ENCODE peak calls at places on chromosomes 16 and 17, in ten cellular contexts. One of them, this sample, is unnamed. For H3K4me1, the result is how much of the 10 kb centered on the place peaks cover.

GRCh38 chr16:8808613-8809353 is 11.1 kb downstream of the PMM2 start:
- DNase-seq in endothelial cell of umbilical vein: no peak
- DNase-seq in left ventricle myocardium inferior: no peak
- DNase-seq in NT2/D1: no peak
- DNase-seq in neuronal stem cell: no peak
- DNase-seq in mucosa of descending colon: no peak
- DNase-seq in tibial nerve: no peak
- DNase-seq in psoas muscle: peak
- DNase-seq in ascending aorta: no peak
- DNase-seq in left lung: no peak
- DNase-seq in this sample: no peak

GRCh38 chr17:32746698-32747097 is 130.2 kb downstream of the MYO1D start:
- DNase-seq in endothelial cell of umbilical vein: no peak
- DNase-seq in left ventricle myocardium inferior: no peak
- DNase-seq in NT2/D1: no peak
- DNase-seq in neuronal stem cell: no peak
- DNase-seq in mucosa of descending colon: no peak
- DNase-seq in tibial nerve: no peak
- DNase-seq in psoas muscle: no peak
- DNase-seq in ascending aorta: no peak
- DNase-seq in left lung: no peak
- DNase-seq in this sample: no peak

GRCh38 chr17:18381158-18381952 is 3.8 kb downstream of the EVPLL start:
- DNase-seq in endothelial cell of umbilical vein: no peak
- DNase-seq in left ventricle myocardium inferior: no peak
- DNase-seq in NT2/D1: no peak
- DNase-seq in neuronal stem cell: no peak
- DNase-seq in mucosa of descending colon: no peak
- DNase-seq in tibial nerve: no peak
- DNase-seq in psoas muscle: peak
- DNase-seq in ascending aorta: no peak
- DNase-seq in left lung: no peak
- DNase-seq in this sample: no peak

GRCh38 chr16:4029816-4030215 is 86.4 kb downstream of the ADCY9 start:
- DNase-seq in endothelial cell of umbilical vein: no peak
- DNase-seq in left ventricle myocardium inferior: no peak
- DNase-seq in NT2/D1: no peak
- DNase-seq in neuronal stem cell: no peak
- DNase-seq in mucosa of descending colon: no peak
- DNase-seq in tibial nerve: no peak
- DNase-seq in psoas muscle: no peak
- DNase-seq in ascending aorta: no peak
- DNase-seq in left lung: no peak
- DNase-seq in this sample: no peak

GRCh38 chr16:3696425-3697218 is 20.7 kb downstream of the TRAP1 start:
- DNase-seq in endothelial cell of umbilical vein: no peak
- DNase-seq in left ventricle myocardium inferior: no peak
- DNase-seq in NT2/D1: no peak
- DNase-seq in neuronal stem cell: no peak
- DNase-seq in mucosa of descending colon: no peak
- DNase-seq in tibial nerve: no peak
- DNase-seq in psoas muscle: peak
- DNase-seq in ascending aorta: no peak
- DNase-seq in left lung: no peak
- DNase-seq in this sample: no peak

GRCh38 chr16:23343643-23344612 is 41.8 kb downstream of the SCNN1B start:
- DNase-seq in endothelial cell of umbilical vein: no peak
- DNase-seq in left ventricle myocardium inferior: no peak
- DNase-seq in NT2/D1: peak
- DNase-seq in neuronal stem cell: no peak
- DNase-seq in mucosa of descending colon: no peak
- DNase-seq in tibial nerve: no peak
- DNase-seq in psoas muscle: no peak
- DNase-seq in ascending aorta: no peak
- DNase-seq in left lung: no peak
- DNase-seq in this sample: no peak

GRCh38 chr17:60766778-60767190 is 89.1 kb downstream of the BCAS3 start:
- DNase-seq in endothelial cell of umbilical vein: no peak
- DNase-seq in left ventricle myocardium inferior: no peak
- DNase-seq in NT2/D1: no peak
- DNase-seq in neuronal stem cell: no peak
- DNase-seq in mucosa of descending colon: peak
- DNase-seq in tibial nerve: no peak
- DNase-seq in psoas muscle: no peak
- DNase-seq in ascending aorta: no peak
- DNase-seq in left lung: no peak
- DNase-seq in this sample: no peak

GRCh38 chr16:3259097-3259496 is 2.7 kb upstream of the MEFV start:
- DNase-seq in endothelial cell of umbilical vein: no peak
- DNase-seq in left ventricle myocardium inferior: no peak
- DNase-seq in NT2/D1: no peak
- DNase-seq in neuronal stem cell: no peak
- DNase-seq in mucosa of descending colon: peak
- DNase-seq in tibial nerve: no peak
- DNase-seq in psoas muscle: no peak
- DNase-seq in ascending aorta: peak
- DNase-seq in left lung: peak
- DNase-seq in this sample: no peak

GRCh38 chr17:82520041-82520910 is 744 bp downstream of the FOXK2 start:
- DNase-seq in endothelial cell of umbilical vein: no peak
- DNase-seq in left ventricle myocardium inferior: peak
- DNase-seq in NT2/D1: no peak
- DNase-seq in neuronal stem cell: no peak
- DNase-seq in mucosa of descending colon: peak
- DNase-seq in tibial nerve: no peak
- DNase-seq in psoas muscle: peak
- DNase-seq in ascending aorta: no peak
- DNase-seq in left lung: no peak
- DNase-seq in this sample: peak

GRCh38 chr17:49254066-49254465 is 23.5 kb upstream of the PHOSPHO1 start:
- DNase-seq in endothelial cell of umbilical vein: no peak
- DNase-seq in left ventricle myocardium inferior: no peak
- DNase-seq in NT2/D1: no peak
- DNase-seq in neuronal stem cell: no peak
- DNase-seq in mucosa of descending colon: no peak
- DNase-seq in tibial nerve: no peak
- DNase-seq in psoas muscle: no peak
- DNase-seq in ascending aorta: no peak
- DNase-seq in left lung: no peak
- DNase-seq in this sample: no peak

GRCh38 chr17:58330544-58330996 is 2.0 kb upstream of the TSPOAP1 start:
- DNase-seq in endothelial cell of umbilical vein: no peak
- DNase-seq in left ventricle myocardium inferior: peak
- DNase-seq in NT2/D1: no peak
- DNase-seq in neuronal stem cell: no peak
- DNase-seq in mucosa of descending colon: no peak
- DNase-seq in tibial nerve: no peak
- DNase-seq in psoas muscle: no peak
- DNase-seq in ascending aorta: no peak
- DNase-seq in left lung: no peak
- DNase-seq in this sample: no peak
- H3K4me3 ChIP-seq in endothelial cell of umbilical vein: no peak
- H3K4me3 ChIP-seq in left ventricle myocardium inferior: peak
- H3K4me3 ChIP-seq in NT2/D1: no peak
- H3K4me3 ChIP-seq in neuronal stem cell: no peak
- H3K4me3 ChIP-seq in mucosa of descending colon: peak
- H3K4me3 ChIP-seq in tibial nerve: peak
- H3K4me3 ChIP-seq in psoas muscle: peak
- H3K4me3 ChIP-seq in ascending aorta: no peak
- H3K4me3 ChIP-seq in left lung: peak
- H3K4me3 ChIP-seq in this sample: no peak

GRCh38 chr16:48235556-48236136 is 8.5 kb upstream of the LONP2 start:
- DNase-seq in endothelial cell of umbilical vein: no peak
- DNase-seq in left ventricle myocardium inferior: no peak
- DNase-seq in NT2/D1: no peak
- DNase-seq in neuronal stem cell: no peak
- DNase-seq in mucosa of descending colon: peak
- DNase-seq in tibial nerve: no peak
- DNase-seq in psoas muscle: no peak
- DNase-seq in ascending aorta: no peak
- DNase-seq in left lung: no peak
- DNase-seq in this sample: no peak

GRCh38 chr16:48234630-48235029 is 9.5 kb upstream of the LONP2 start:
- DNase-seq in endothelial cell of umbilical vein: no peak
- DNase-seq in left ventricle myocardium inferior: no peak
- DNase-seq in NT2/D1: no peak
- DNase-seq in neuronal stem cell: no peak
- DNase-seq in mucosa of descending colon: no peak
- DNase-seq in tibial nerve: no peak
- DNase-seq in psoas muscle: no peak
- DNase-seq in ascending aorta: no peak
- DNase-seq in left lung: no peak
- DNase-seq in this sample: no peak

GRCh38 chr16:48236286-48236685 is 7.8 kb upstream of the LONP2 start:
- DNase-seq in endothelial cell of umbilical vein: no peak
- DNase-seq in left ventricle myocardium inferior: no peak
- DNase-seq in NT2/D1: no peak
- DNase-seq in neuronal stem cell: no peak
- DNase-seq in mucosa of descending colon: no peak
- DNase-seq in tibial nerve: no peak
- DNase-seq in psoas muscle: no peak
- DNase-seq in ascending aorta: no peak
- DNase-seq in left lung: no peak
- DNase-seq in this sample: no peak

GRCh38 chr16:48232459-48233040 is 11.6 kb upstream of the LONP2 start:
- DNase-seq in endothelial cell of umbilical vein: no peak
- DNase-seq in left ventricle myocardium inferior: no peak
- DNase-seq in NT2/D1: no peak
- DNase-seq in neuronal stem cell: no peak
- DNase-seq in mucosa of descending colon: no peak
- DNase-seq in tibial nerve: no peak
- DNase-seq in psoas muscle: no peak
- DNase-seq in ascending aorta: no peak
- DNase-seq in left lung: no peak
- DNase-seq in this sample: no peak

GRCh38 chr16:48235058-48235555 is 9.0 kb upstream of the LONP2 start:
- DNase-seq in endothelial cell of umbilical vein: no peak
- DNase-seq in left ventricle myocardium inferior: no peak
- DNase-seq in NT2/D1: no peak
- DNase-seq in neuronal stem cell: no peak
- DNase-seq in mucosa of descending colon: no peak
- DNase-seq in tibial nerve: no peak
- DNase-seq in psoas muscle: no peak
- DNase-seq in ascending aorta: no peak
- DNase-seq in left lung: no peak
- DNase-seq in this sample: no peak
- H3K4me1 ChIP-seq in endothelial cell of umbilical vein: under half
- H3K4me1 ChIP-seq in left ventricle myocardium inferior: under half
- H3K4me1 ChIP-seq in NT2/D1: under half
- H3K4me1 ChIP-seq in neuronal stem cell: under half
- H3K4me1 ChIP-seq in mucosa of descending colon: under half
- H3K4me1 ChIP-seq in tibial nerve: under half
- H3K4me1 ChIP-seq in psoas muscle: under half
- H3K4me1 ChIP-seq in ascending aorta: under half
- H3K4me1 ChIP-seq in left lung: under half
- H3K4me1 ChIP-seq in this sample: under half

DNA sequence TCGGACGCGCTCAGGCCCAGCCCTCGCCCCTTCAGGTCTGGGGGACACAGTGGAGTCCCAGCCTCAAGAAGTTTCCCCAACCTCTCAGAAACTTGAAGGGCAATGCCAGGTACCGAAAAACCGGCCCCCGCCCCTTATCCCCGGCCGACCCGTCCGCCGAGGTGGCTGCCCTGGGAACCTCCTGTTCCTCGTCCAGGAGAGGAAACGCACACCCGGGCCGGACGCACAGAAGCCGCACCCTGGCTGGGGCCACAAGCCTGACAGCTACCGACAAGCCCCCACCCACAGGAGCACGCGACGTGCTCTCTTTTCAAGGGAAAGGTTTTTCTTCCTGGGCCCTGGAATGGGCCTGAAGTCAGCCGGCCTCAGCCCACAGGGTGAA is 37.2 kb downstream of the CBFA2T3 start:
- DNase-seq in endothelial cell of umbilical vein: no peak
- DNase-seq in left ventricle myocardium inferior: peak
- DNase-seq in NT2/D1: no peak
- DNase-seq in neuronal stem cell: no peak
- DNase-seq in mucosa of descending colon: no peak
- DNase-seq in tibial nerve: no peak
- DNase-seq in psoas muscle: peak
- DNase-seq in ascending aorta: no peak
- DNase-seq in left lung: no peak
- DNase-seq in this sample: no peak
- H3K4me3 ChIP-seq in endothelial cell of umbilical vein: no peak
- H3K4me3 ChIP-seq in left ventricle myocardium inferior: peak
- H3K4me3 ChIP-seq in NT2/D1: peak
- H3K4me3 ChIP-seq in neuronal stem cell: no peak
- H3K4me3 ChIP-seq in mucosa of descending colon: peak
- H3K4me3 ChIP-seq in tibial nerve: peak
- H3K4me3 ChIP-seq in psoas muscle: peak
- H3K4me3 ChIP-seq in ascending aorta: no peak
- H3K4me3 ChIP-seq in left lung: peak
- H3K4me3 ChIP-seq in this sample: no peak

GRCh38 chr17:1623057-1623456 is 5.6 kb downstream of the SLC43A2 start:
- DNase-seq in endothelial cell of umbilical vein: no peak
- DNase-seq in left ventricle myocardium inferior: no peak
- DNase-seq in NT2/D1: no peak
- DNase-seq in neuronal stem cell: no peak
- DNase-seq in mucosa of descending colon: no peak
- DNase-seq in tibial nerve: no peak
- DNase-seq in psoas muscle: no peak
- DNase-seq in ascending aorta: no peak
- DNase-seq in left lung: no peak
- DNase-seq in this sample: no peak

GRCh38 chr17:1621273-1621954 is 7.2 kb downstream of the SLC43A2 start:
- DNase-seq in endothelial cell of umbilical vein: no peak
- DNase-seq in left ventricle myocardium inferior: no peak
- DNase-seq in NT2/D1: no peak
- DNase-seq in neuronal stem cell: no peak
- DNase-seq in mucosa of descending colon: no peak
- DNase-seq in tibial nerve: no peak
- DNase-seq in psoas muscle: no peak
- DNase-seq in ascending aorta: no peak
- DNase-seq in left lung: no peak
- DNase-seq in this sample: no peak

GRCh38 chr17:1617620-1618174 is 10.9 kb downstream of the SLC43A2 start:
- DNase-seq in endothelial cell of umbilical vein: peak
- DNase-seq in left ventricle myocardium inferior: no peak
- DNase-seq in NT2/D1: no peak
- DNase-seq in neuronal stem cell: no peak
- DNase-seq in mucosa of descending colon: peak
- DNase-seq in tibial nerve: no peak
- DNase-seq in psoas muscle: no peak
- DNase-seq in ascending aorta: no peak
- DNase-seq in left lung: no peak
- DNase-seq in this sample: no peak

GRCh38 chr17:1624650-1625049 is 4.0 kb downstream of the SLC43A2 start:
- DNase-seq in endothelial cell of umbilical vein: no peak
- DNase-seq in left ventricle myocardium inferior: no peak
- DNase-seq in NT2/D1: no peak
- DNase-seq in neuronal stem cell: no peak
- DNase-seq in mucosa of descending colon: no peak
- DNase-seq in tibial nerve: no peak
- DNase-seq in psoas muscle: no peak
- DNase-seq in ascending aorta: no peak
- DNase-seq in left lung: no peak
- DNase-seq in this sample: no peak

DNA sequence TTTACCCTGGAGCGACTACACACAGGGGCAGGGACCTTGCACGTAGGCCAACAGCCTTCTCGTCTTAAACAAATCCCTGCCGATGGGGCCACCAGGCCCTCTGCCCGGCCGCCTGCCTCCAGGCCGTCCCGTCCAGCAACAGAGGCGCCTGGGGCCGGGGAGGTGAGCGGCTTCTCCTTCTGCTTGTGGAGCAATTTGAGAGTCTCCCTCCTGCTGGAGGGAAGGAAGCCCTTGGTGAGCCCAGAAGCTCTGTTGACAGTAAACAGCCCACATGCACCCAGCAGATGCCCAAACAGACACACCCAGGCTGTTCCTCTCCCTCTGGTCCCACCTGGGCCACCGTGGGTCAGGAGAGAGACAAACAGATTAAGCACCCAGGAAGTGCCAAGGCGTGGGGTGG is 8.1 kb downstream of the SLC43A2 start:
- DNase-seq in endothelial cell of umbilical vein: no peak
- DNase-seq in left ventricle myocardium inferior: no peak
- DNase-seq in NT2/D1: no peak
- DNase-seq in neuronal stem cell: no peak
- DNase-seq in mucosa of descending colon: no peak
- DNase-seq in tibial nerve: no peak
- DNase-seq in psoas muscle: no peak
- DNase-seq in ascending aorta: no peak
- DNase-seq in left lung: no peak
- DNase-seq in this sample: no peak
- H3K4me1 ChIP-seq in endothelial cell of umbilical vein: under half
- H3K4me1 ChIP-seq in left ventricle myocardium inferior: under half
- H3K4me1 ChIP-seq in NT2/D1: under half
- H3K4me1 ChIP-seq in neuronal stem cell: under half
- H3K4me1 ChIP-seq in mucosa of descending colon: under half
- H3K4me1 ChIP-seq in tibial nerve: under half
- H3K4me1 ChIP-seq in psoas muscle: under half
- H3K4me1 ChIP-seq in ascending aorta: under half
- H3K4me1 ChIP-seq in left lung: half or more
- H3K4me1 ChIP-seq in this sample: under half